ENCODE peak calls at places on chromosomes 12 and 14, in ten cellular contexts. One of them, this sample, is unnamed.

GRCh38 chr12:85951823-85952222 is 77.7 kb downstream of the NTS start:
- DNase-seq in A549: peak; percentile 42
- DNase-seq in breast epithelium: no peak
- DNase-seq in right atrium auricular region: no peak
- DNase-seq in cardiac muscle cell: no peak
- DNase-seq in ovary: no peak
- DNase-seq in CD4-positive, alpha-beta memory T cell: no peak
- DNase-seq in suprapubic skin: no peak
- DNase-seq in substantia nigra: no peak
- DNase-seq in PC-3: peak; percentile 49
- DNase-seq in this sample: no peak

GRCh38 chr12:55891310-55891709 is 36.4 kb downstream of the PYM1 start:
- DNase-seq in ovary: no peak
- DNase-seq in breast epithelium: no peak
- DNase-seq in substantia nigra: no peak
- DNase-seq in PC-3: no peak
- DNase-seq in cardiac muscle cell: no peak
- DNase-seq in suprapubic skin: no peak
- DNase-seq in A549: no peak
- DNase-seq in right atrium auricular region: no peak
- DNase-seq in CD4-positive, alpha-beta memory T cell: no peak
- DNase-seq in this sample: no peak

GRCh38 chr12:80681287-80681686 is 26.1 kb upstream of the MYF6 start:
- DNase-seq in ovary: no peak
- DNase-seq in PC-3: no peak
- DNase-seq in substantia nigra: no peak
- DNase-seq in CD4-positive, alpha-beta memory T cell: no peak
- DNase-seq in suprapubic skin: no peak
- DNase-seq in right atrium auricular region: no peak
- DNase-seq in A549: no peak
- DNase-seq in cardiac muscle cell: no peak
- DNase-seq in breast epithelium: no peak
- DNase-seq in this sample: no peak

GRCh38 chr12:104138747-104139186 is 757 bp upstream of the NFYB start:
- DNase-seq in CD4-positive, alpha-beta memory T cell: no peak
- DNase-seq in right atrium auricular region: no peak
- DNase-seq in PC-3: no peak
- DNase-seq in suprapubic skin: no peak
- DNase-seq in substantia nigra: peak; percentile 30
- DNase-seq in cardiac muscle cell: peak; percentile 26
- DNase-seq in breast epithelium: no peak
- DNase-seq in ovary: peak; percentile 23
- DNase-seq in A549: peak; percentile 21
- DNase-seq in this sample: no peak

GRCh38 chr12:112046003-112046402 is 32.8 kb downstream of the ERP29 start:
- DNase-seq in substantia nigra: no peak
- DNase-seq in right atrium auricular region: no peak
- DNase-seq in cardiac muscle cell: no peak
- DNase-seq in breast epithelium: no peak
- DNase-seq in PC-3: no peak
- DNase-seq in A549: no peak
- DNase-seq in suprapubic skin: no peak
- DNase-seq in ovary: no peak
- DNase-seq in CD4-positive, alpha-beta memory T cell: no peak
- DNase-seq in this sample: no peak

GRCh38 chr12:123075092-123075491 is 75.8 kb downstream of the PITPNM2 start:
- DNase-seq in breast epithelium: no peak
- DNase-seq in ovary: no peak
- DNase-seq in A549: no peak
- DNase-seq in right atrium auricular region: no peak
- DNase-seq in CD4-positive, alpha-beta memory T cell: no peak
- DNase-seq in PC-3: no peak
- DNase-seq in suprapubic skin: no peak
- DNase-seq in cardiac muscle cell: no peak
- DNase-seq in substantia nigra: no peak
- DNase-seq in this sample: no peak

GRCh38 chr14:100988411-100988900 is 84.9 kb upstream of the RTL1 start:
- DNase-seq in cardiac muscle cell: no peak
- DNase-seq in ovary: no peak
- DNase-seq in A549: peak; percentile 94
- DNase-seq in breast epithelium: no peak
- DNase-seq in right atrium auricular region: no peak
- DNase-seq in CD4-positive, alpha-beta memory T cell: no peak
- DNase-seq in substantia nigra: no peak
- DNase-seq in suprapubic skin: no peak
- DNase-seq in PC-3: peak; percentile 94
- DNase-seq in this sample: no peak

GRCh38 chr14:51581017-51581881 is 70.5 kb upstream of the FRMD6 start:
- DNase-seq in breast epithelium: no peak
- DNase-seq in right atrium auricular region: no peak
- DNase-seq in cardiac muscle cell: no peak
- DNase-seq in PC-3: peak; percentile 92
- DNase-seq in substantia nigra: no peak
- DNase-seq in CD4-positive, alpha-beta memory T cell: no peak
- DNase-seq in suprapubic skin: no peak
- DNase-seq in A549: peak; percentile 55
- DNase-seq in ovary: no peak
- DNase-seq in this sample: no peak

DNA sequence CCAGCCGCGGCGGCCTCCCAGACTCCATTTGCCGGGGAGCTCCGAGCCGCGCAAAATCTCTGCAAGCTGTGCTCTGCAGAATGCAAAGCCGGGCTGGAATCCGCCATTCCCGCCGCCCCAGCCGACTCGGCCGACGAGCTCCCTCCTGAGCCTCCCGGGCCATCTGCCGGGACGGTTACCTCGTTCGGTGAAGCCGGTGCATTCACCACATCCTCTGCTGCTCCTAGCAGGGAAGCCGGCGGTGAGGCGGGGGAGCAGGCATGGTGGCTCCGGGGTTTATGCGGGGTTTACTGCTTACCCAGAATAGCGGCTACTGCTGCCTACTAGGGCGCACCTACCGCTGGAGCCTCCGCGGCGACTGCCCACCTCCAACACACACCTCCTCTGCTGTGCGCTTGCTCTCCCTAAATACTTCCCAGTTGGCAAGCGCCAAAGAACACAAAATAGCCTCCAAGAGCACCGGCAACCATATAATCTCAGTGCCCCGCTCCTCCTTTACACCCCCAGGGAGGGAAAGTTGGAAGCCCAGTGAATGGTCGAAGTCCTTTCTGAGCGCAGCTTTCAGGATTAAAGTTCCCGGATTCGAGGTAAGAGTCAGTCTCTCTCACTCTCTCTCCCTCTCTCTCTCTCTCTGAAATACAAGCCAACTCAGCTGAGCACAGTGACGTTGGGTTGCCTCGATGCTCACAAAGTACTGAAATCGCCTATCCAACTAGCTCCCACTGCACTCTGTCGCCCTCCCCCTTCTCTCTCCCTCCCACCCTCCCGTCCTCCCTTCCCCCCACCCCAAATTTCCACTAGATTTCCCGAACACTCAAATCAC is at the start of gene TBX5:
- DNase-seq in breast epithelium: no peak
- DNase-seq in ovary: no peak
- DNase-seq in right atrium auricular region: no peak
- DNase-seq in cardiac muscle cell: peak; percentile 77
- DNase-seq in substantia nigra: no peak
- DNase-seq in PC-3: no peak
- DNase-seq in suprapubic skin: no peak
- DNase-seq in A549: no peak
- DNase-seq in CD4-positive, alpha-beta memory T cell: no peak
- DNase-seq in this sample: no peak
- H3K27ac ChIP-seq in breast epithelium: peak within 1 kb of the TSS; percentile 93
- H3K27ac ChIP-seq in ovary: no peak within 1 kb of the TSS
- H3K27ac ChIP-seq in right atrium auricular region: peak within 1 kb of the TSS; percentile 90
- H3K27ac ChIP-seq in cardiac muscle cell: peak within 1 kb of the TSS; percentile 93
- H3K27ac ChIP-seq in substantia nigra: no peak within 1 kb of the TSS
- H3K27ac ChIP-seq in PC-3: no peak within 1 kb of the TSS
- H3K27ac ChIP-seq in suprapubic skin: peak within 1 kb of the TSS; percentile 36
- H3K27ac ChIP-seq in A549: no peak within 1 kb of the TSS
- H3K27ac ChIP-seq in CD4-positive, alpha-beta memory T cell: no peak within 1 kb of the TSS
- H3K27ac ChIP-seq in this sample: peak within 1 kb of the TSS; percentile 86

GRCh38 chr14:99239661-99240092 is 32.3 kb downstream of the BCL11B start:
- DNase-seq in breast epithelium: no peak
- DNase-seq in A549: no peak
- DNase-seq in CD4-positive, alpha-beta memory T cell: peak; percentile 34
- DNase-seq in suprapubic skin: no peak
- DNase-seq in right atrium auricular region: no peak
- DNase-seq in ovary: no peak
- DNase-seq in cardiac muscle cell: no peak
- DNase-seq in substantia nigra: no peak
- DNase-seq in PC-3: peak; percentile 30
- DNase-seq in this sample: no peak

GRCh38 chr14:99241314-99242035 is 30.5 kb downstream of the BCL11B start:
- DNase-seq in CD4-positive, alpha-beta memory T cell: peak; percentile 85
- DNase-seq in substantia nigra: no peak
- DNase-seq in cardiac muscle cell: no peak
- DNase-seq in right atrium auricular region: no peak
- DNase-seq in suprapubic skin: no peak
- DNase-seq in A549: no peak
- DNase-seq in breast epithelium: no peak
- DNase-seq in PC-3: no peak
- DNase-seq in ovary: no peak
- DNase-seq in this sample: no peak

GRCh38 chr14:99242238-99242637 is 29.8 kb downstream of the BCL11B start:
- DNase-seq in CD4-positive, alpha-beta memory T cell: no peak
- DNase-seq in substantia nigra: no peak
- DNase-seq in right atrium auricular region: no peak
- DNase-seq in suprapubic skin: no peak
- DNase-seq in cardiac muscle cell: no peak
- DNase-seq in breast epithelium: no peak
- DNase-seq in ovary: no peak
- DNase-seq in A549: no peak
- DNase-seq in PC-3: no peak
- DNase-seq in this sample: no peak

GRCh38 chr14:99242816-99243795 is 28.9 kb downstream of the BCL11B start:
- DNase-seq in breast epithelium: no peak
- DNase-seq in CD4-positive, alpha-beta memory T cell: peak; percentile 85
- DNase-seq in ovary: no peak
- DNase-seq in suprapubic skin: no peak
- DNase-seq in substantia nigra: no peak
- DNase-seq in A549: no peak
- DNase-seq in PC-3: no peak
- DNase-seq in cardiac muscle cell: no peak
- DNase-seq in right atrium auricular region: no peak
- DNase-seq in this sample: no peak

DNA sequence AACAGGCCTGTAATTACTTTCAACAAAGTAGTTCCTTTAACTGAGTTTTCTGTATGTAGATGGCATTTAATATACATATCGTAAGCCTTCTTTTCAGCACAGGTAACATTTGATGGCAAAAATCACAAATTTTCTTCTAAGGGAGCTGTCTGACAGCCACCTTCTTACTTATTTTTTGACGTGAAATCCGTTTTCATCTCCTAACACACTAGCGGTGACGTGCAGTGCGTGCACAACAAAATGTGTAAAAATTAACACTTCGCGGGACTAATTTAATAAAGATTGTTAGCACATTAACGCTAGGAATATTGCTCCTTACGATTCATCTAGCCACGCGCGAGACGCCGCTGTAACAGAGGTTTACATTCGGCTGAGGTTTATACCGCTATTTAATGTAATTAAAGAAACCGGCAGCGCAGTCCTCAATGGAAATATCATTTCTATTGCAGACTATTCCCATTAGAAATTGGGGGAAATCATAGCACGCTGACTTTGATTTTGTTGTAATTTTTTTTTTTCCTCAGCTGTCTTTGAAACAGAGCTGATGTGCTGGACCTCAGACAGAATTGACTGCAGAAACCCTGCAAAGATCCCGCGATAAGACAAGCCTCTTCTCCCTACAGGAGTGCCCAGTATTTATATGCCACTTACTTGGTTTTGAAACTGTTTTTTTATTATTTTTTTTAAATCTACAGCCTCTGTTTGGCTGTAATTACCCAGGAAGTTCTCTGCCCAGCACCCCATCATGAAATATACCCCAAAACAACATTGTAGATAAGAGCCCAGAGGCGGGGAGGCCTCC is 31.3 kb downstream of the BCL11B start:
- DNase-seq in CD4-positive, alpha-beta memory T cell: peak; percentile 72
- DNase-seq in right atrium auricular region: no peak
- DNase-seq in cardiac muscle cell: no peak
- DNase-seq in suprapubic skin: no peak
- DNase-seq in breast epithelium: no peak
- DNase-seq in substantia nigra: no peak
- DNase-seq in ovary: no peak
- DNase-seq in PC-3: no peak
- DNase-seq in A549: no peak
- DNase-seq in this sample: no peak
- H3K27ac ChIP-seq in CD4-positive, alpha-beta memory T cell: peak overlapping the region; percentile 98
- H3K27ac ChIP-seq in right atrium auricular region: no peak overlapping the region
- H3K27ac ChIP-seq in cardiac muscle cell: no peak overlapping the region
- H3K27ac ChIP-seq in suprapubic skin: peak overlapping the region; percentile 84
- H3K27ac ChIP-seq in breast epithelium: no peak overlapping the region
- H3K27ac ChIP-seq in substantia nigra: no peak overlapping the region
- H3K27ac ChIP-seq in ovary: no peak overlapping the region
- H3K27ac ChIP-seq in PC-3: no peak overlapping the region
- H3K27ac ChIP-seq in A549: no peak overlapping the region
- H3K27ac ChIP-seq in this sample: no peak overlapping the region

DNA sequence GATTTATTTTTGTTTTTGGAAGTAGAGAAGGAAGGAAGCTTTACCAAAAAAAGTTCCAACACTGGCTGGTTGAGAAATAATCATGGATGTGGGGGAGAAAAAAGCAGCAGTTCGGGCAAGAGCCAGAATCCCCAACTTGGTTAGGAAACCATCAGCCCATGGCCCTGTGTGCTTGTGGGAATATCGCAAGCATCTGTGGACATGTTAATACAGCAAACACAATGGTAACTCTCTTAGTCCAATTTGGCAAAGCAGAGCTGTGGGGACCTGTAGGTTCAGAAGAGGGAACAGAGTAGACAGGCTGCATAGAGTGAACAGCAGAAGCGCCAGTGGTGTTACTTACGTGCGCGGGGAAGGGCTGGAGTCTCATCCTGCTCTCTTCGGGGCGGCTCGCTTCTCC is 46.8 kb downstream of the TCHP start:
- DNase-seq in suprapubic skin: no peak
- DNase-seq in A549: no peak
- DNase-seq in cardiac muscle cell: no peak
- DNase-seq in PC-3: no peak
- DNase-seq in breast epithelium: no peak
- DNase-seq in substantia nigra: no peak
- DNase-seq in right atrium auricular region: no peak
- DNase-seq in CD4-positive, alpha-beta memory T cell: no peak
- DNase-seq in ovary: no peak
- DNase-seq in this sample: no peak
- H3K27ac ChIP-seq in suprapubic skin: peak overlapping the region; percentile 20
- H3K27ac ChIP-seq in A549: no peak overlapping the region
- H3K27ac ChIP-seq in cardiac muscle cell: no peak overlapping the region
- H3K27ac ChIP-seq in PC-3: no peak overlapping the region
- H3K27ac ChIP-seq in breast epithelium: peak overlapping the region; percentile 6
- H3K27ac ChIP-seq in substantia nigra: peak overlapping the region; percentile 71
- H3K27ac ChIP-seq in right atrium auricular region: peak overlapping the region; percentile 89
- H3K27ac ChIP-seq in CD4-positive, alpha-beta memory T cell: no peak overlapping the region
- H3K27ac ChIP-seq in ovary: no peak overlapping the region
- H3K27ac ChIP-seq in this sample: peak overlapping the region; percentile 22

DNA sequence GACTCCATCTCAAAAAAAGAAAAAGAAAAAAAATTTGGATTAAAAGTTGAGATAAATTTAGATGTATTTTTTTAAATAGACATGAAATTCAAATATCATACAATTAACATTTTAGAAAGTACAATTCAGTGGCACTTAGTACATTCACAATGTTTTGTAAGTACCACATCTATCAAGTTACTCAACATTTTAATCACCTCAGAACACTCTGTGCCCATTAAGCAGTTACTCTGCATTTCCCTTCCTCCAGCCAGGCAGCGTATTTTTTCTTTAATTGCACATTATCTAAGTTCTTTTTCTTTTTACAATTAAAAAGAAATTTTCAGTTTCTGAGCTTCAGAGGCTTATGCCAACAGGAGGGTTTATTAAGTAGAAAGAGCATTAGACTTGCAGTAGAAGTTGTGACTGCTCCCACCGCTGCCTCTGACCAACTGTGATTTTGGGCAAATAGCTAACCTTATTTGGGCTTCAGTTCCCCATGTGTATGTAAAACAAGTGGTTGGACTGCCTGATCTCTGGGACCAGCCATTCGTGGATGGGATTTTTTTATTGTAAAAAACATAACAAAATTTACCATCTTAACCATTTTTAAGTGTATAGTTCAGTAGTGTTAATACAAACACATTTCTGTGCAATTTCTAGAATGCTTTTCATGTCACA is 65.7 kb downstream of the WNK1 start:
- DNase-seq in cardiac muscle cell: no peak
- DNase-seq in breast epithelium: no peak
- DNase-seq in suprapubic skin: no peak
- DNase-seq in A549: no peak
- DNase-seq in right atrium auricular region: no peak
- DNase-seq in PC-3: no peak
- DNase-seq in CD4-positive, alpha-beta memory T cell: no peak
- DNase-seq in substantia nigra: no peak
- DNase-seq in ovary: no peak
- DNase-seq in this sample: no peak
- H3K27ac ChIP-seq in cardiac muscle cell: peak overlapping the region; percentile 54
- H3K27ac ChIP-seq in breast epithelium: no peak overlapping the region
- H3K27ac ChIP-seq in suprapubic skin: no peak overlapping the region
- H3K27ac ChIP-seq in A549: peak overlapping the region; percentile 39
- H3K27ac ChIP-seq in right atrium auricular region: peak overlapping the region; percentile 17
- H3K27ac ChIP-seq in PC-3: no peak overlapping the region
- H3K27ac ChIP-seq in CD4-positive, alpha-beta memory T cell: no peak overlapping the region
- H3K27ac ChIP-seq in substantia nigra: no peak overlapping the region
- H3K27ac ChIP-seq in ovary: no peak overlapping the region
- H3K27ac ChIP-seq in this sample: peak overlapping the region; percentile 24